ENCODE peak calls at places on chromosome 2, in five cellular contexts. One of them, this sample, is unnamed.

GRCh38 chr2:207317358-207317984 is 151.7 kb upstream of the KLF7 start:
- DNase-seq in IMR-90: peak; percentile 64
- DNase-seq in HepG2: no peak
- DNase-seq in GM12878: no peak
- DNase-seq in K562: no peak
- DNase-seq in this sample: no peak

GRCh38 chr2:187264612-187265011 is 183.4 kb downstream of the CALCRL start:
- DNase-seq in IMR-90: no peak
- DNase-seq in HepG2: no peak
- DNase-seq in GM12878: no peak
- DNase-seq in K562: no peak
- DNase-seq in this sample: no peak

GRCh38 chr2:207166349-207167128 is 791 bp upstream of the KLF7 start:
- DNase-seq in IMR-90: peak; percentile 81
- DNase-seq in HepG2: peak; percentile 32
- DNase-seq in GM12878: no peak
- DNase-seq in K562: peak; percentile 41
- DNase-seq in this sample: peak; percentile 88

GRCh38 chr2:124774781-124775180 is 749.7 kb downstream of the CNTNAP5 start:
- DNase-seq in IMR-90: no peak
- DNase-seq in HepG2: no peak
- DNase-seq in GM12878: no peak
- DNase-seq in K562: no peak
- DNase-seq in this sample: no peak

GRCh38 chr2:219369447-219369861 is 18.3 kb downstream of the DNPEP start:
- DNase-seq in IMR-90: peak; percentile 69
- DNase-seq in HepG2: no peak
- DNase-seq in GM12878: no peak
- DNase-seq in K562: no peak
- DNase-seq in this sample: no peak

GRCh38 chr2:232265329-232265728 is 113.2 kb upstream of the ALPP start:
- DNase-seq in IMR-90: no peak
- DNase-seq in HepG2: no peak
- DNase-seq in GM12878: no peak
- DNase-seq in K562: no peak
- DNase-seq in this sample: no peak

GRCh38 chr2:14978836-14979235 is 346.3 kb downstream of the LRATD1 start:
- DNase-seq in IMR-90: no peak
- DNase-seq in HepG2: no peak
- DNase-seq in GM12878: no peak
- DNase-seq in K562: no peak
- DNase-seq in this sample: no peak

GRCh38 chr2:96856776-96857673 is 791 bp downstream of the ANKRD39 start:
- DNase-seq in IMR-90: no peak
- DNase-seq in HepG2: peak; percentile 47
- DNase-seq in GM12878: no peak
- DNase-seq in K562: no peak
- DNase-seq in this sample: no peak

GRCh38 chr2:239833728-239834109 is 191.4 kb downstream of the NDUFA10 start:
- DNase-seq in IMR-90: no peak
- DNase-seq in HepG2: no peak
- DNase-seq in GM12878: no peak
- DNase-seq in K562: no peak
- DNase-seq in this sample: peak; percentile 1

GRCh38 chr2:26495705-26496271 is 17.9 kb upstream of the OTOF start:
- DNase-seq in IMR-90: no peak
- DNase-seq in HepG2: peak; percentile 30
- DNase-seq in GM12878: no peak
- DNase-seq in K562: no peak
- DNase-seq in this sample: no peak

GRCh38 chr2:28951910-28952805 is 28.9 kb upstream of the TOGARAM2 start:
- DNase-seq in IMR-90: peak; percentile 18
- DNase-seq in HepG2: peak; percentile 85
- DNase-seq in GM12878: no peak
- DNase-seq in K562: no peak
- DNase-seq in this sample: no peak

DNA sequence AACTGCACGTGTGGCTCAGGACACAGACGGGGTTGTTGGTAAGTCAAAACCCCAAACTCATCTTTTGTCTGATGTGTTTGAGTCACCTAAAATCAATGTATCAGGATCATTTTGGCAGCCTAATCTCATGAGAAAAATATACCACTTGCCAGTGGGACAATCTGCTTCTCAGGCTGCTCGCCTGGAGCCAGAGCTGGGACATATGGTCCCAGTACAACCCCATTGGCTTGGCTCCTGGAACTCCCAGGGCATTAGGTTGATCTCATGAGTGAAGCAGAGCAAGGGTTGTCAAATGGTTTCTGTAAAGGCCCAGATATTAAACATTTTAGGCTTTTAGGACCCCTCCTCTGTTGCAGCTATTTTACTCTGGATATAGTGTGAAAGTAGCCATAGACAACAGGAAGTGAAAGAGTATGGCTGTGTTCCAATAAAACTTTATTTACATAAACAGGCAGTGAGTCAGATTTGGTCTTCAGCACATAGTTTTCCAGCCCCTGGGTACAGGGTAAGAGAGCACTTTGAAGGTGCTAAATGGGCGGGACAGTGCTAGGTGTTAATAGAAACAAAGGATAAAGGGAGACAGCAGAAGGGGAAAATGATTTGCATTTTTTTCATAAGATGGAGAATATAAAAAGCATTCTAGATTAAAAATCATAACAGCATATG is 290.8 kb downstream of the KCNS3 start:
- DNase-seq in IMR-90: no peak
- DNase-seq in HepG2: no peak
- DNase-seq in GM12878: no peak
- DNase-seq in K562: no peak
- DNase-seq in this sample: no peak
- TF ChIP-seq MXI1 in IMR-90: no peak
- TF ChIP-seq MXI1 in HepG2: no peak
- TF ChIP-seq MXI1 in GM12878: no peak
- TF ChIP-seq MXI1 in K562: no peak
- TF ChIP-seq MXI1 in this sample: no peak

GRCh38 chr2:223532712-223533111 is 69.4 kb downstream of the SCG2 start:
- DNase-seq in IMR-90: no peak
- DNase-seq in HepG2: no peak
- DNase-seq in GM12878: no peak
- DNase-seq in K562: no peak
- DNase-seq in this sample: no peak

GRCh38 chr2:223536546-223536945 is 65.6 kb downstream of the SCG2 start:
- DNase-seq in IMR-90: no peak
- DNase-seq in HepG2: no peak
- DNase-seq in GM12878: no peak
- DNase-seq in K562: no peak
- DNase-seq in this sample: no peak

GRCh38 chr2:223537100-223537499 is 65.1 kb downstream of the SCG2 start:
- DNase-seq in IMR-90: no peak
- DNase-seq in HepG2: no peak
- DNase-seq in GM12878: no peak
- DNase-seq in K562: no peak
- DNase-seq in this sample: no peak

GRCh38 chr2:223538920-223539440 is 63.2 kb downstream of the SCG2 start:
- DNase-seq in IMR-90: no peak
- DNase-seq in HepG2: no peak
- DNase-seq in GM12878: no peak
- DNase-seq in K562: no peak
- DNase-seq in this sample: peak; percentile 27

GRCh38 chr2:223537669-223538601 is 64.2 kb downstream of the SCG2 start:
- DNase-seq in IMR-90: peak; percentile 43
- DNase-seq in HepG2: peak; percentile 42
- DNase-seq in GM12878: no peak
- DNase-seq in K562: no peak
- DNase-seq in this sample: no peak
- TF ChIP-seq MXI1 in IMR-90: no peak
- TF ChIP-seq MXI1 in HepG2: no peak
- TF ChIP-seq MXI1 in GM12878: no peak
- TF ChIP-seq MXI1 in K562: no peak
- TF ChIP-seq MXI1 in this sample: no peak

GRCh38 chr2:133362061-133362476 is 206.2 kb downstream of the NCKAP5 start:
- DNase-seq in IMR-90: peak; percentile 85
- DNase-seq in HepG2: no peak
- DNase-seq in GM12878: no peak
- DNase-seq in K562: no peak
- DNase-seq in this sample: no peak
- TF ChIP-seq MXI1 in IMR-90: no peak
- TF ChIP-seq MXI1 in HepG2: no peak
- TF ChIP-seq MXI1 in GM12878: no peak
- TF ChIP-seq MXI1 in K562: no peak
- TF ChIP-seq MXI1 in this sample: no peak

DNA sequence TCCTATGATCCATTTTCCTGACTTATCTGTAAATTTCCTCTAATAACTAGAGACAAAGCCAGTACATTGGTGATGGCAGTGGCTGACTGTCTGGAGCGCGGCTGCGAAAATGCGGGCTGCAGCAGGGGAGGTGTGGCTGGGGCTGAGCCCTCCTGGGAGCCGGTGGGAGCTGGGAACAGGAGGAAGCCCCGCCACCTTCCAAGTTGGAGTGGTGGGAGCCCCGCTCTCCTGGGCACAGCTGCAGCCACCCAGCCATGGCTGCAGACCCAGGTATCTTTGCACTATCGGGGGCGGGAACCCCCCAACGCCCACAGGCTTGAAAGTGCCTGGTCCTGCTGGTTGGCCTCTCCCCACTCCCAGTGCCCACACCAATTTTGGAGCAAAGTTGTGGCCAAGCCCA is 633.0 kb upstream of the TMEFF2 start:
- DNase-seq in IMR-90: no peak
- DNase-seq in HepG2: no peak
- DNase-seq in GM12878: no peak
- DNase-seq in K562: no peak
- DNase-seq in this sample: no peak
- TF ChIP-seq MXI1 in IMR-90: no peak
- TF ChIP-seq MXI1 in HepG2: no peak
- TF ChIP-seq MXI1 in GM12878: no peak
- TF ChIP-seq MXI1 in K562: no peak
- TF ChIP-seq MXI1 in this sample: no peak

GRCh38 chr2:50719837-50720694 is 311.9 kb downstream of the NRXN1 start:
- DNase-seq in IMR-90: no peak
- DNase-seq in HepG2: no peak
- DNase-seq in GM12878: no peak
- DNase-seq in K562: no peak
- DNase-seq in this sample: no peak

GRCh38 chr2:50723549-50723948 is 308.4 kb downstream of the NRXN1 start:
- DNase-seq in IMR-90: no peak
- DNase-seq in HepG2: no peak
- DNase-seq in GM12878: no peak
- DNase-seq in K562: no peak
- DNase-seq in this sample: no peak

GRCh38 chr2:50722828-50723227 is 309.1 kb downstream of the NRXN1 start:
- DNase-seq in IMR-90: no peak
- DNase-seq in HepG2: no peak
- DNase-seq in GM12878: no peak
- DNase-seq in K562: no peak
- DNase-seq in this sample: no peak

GRCh38 chr2:50724837-50725236 is 307.1 kb downstream of the NRXN1 start:
- DNase-seq in IMR-90: no peak
- DNase-seq in HepG2: no peak
- DNase-seq in GM12878: no peak
- DNase-seq in K562: no peak
- DNase-seq in this sample: no peak

GRCh38 chr2:50720695-50721314 is 311.1 kb downstream of the NRXN1 start:
- DNase-seq in IMR-90: peak; percentile 4
- DNase-seq in HepG2: no peak
- DNase-seq in GM12878: no peak
- DNase-seq in K562: no peak
- DNase-seq in this sample: no peak
- TF ChIP-seq MXI1 in IMR-90: no peak
- TF ChIP-seq MXI1 in HepG2: no peak
- TF ChIP-seq MXI1 in GM12878: no peak
- TF ChIP-seq MXI1 in K562: no peak
- TF ChIP-seq MXI1 in this sample: no peak

DNA sequence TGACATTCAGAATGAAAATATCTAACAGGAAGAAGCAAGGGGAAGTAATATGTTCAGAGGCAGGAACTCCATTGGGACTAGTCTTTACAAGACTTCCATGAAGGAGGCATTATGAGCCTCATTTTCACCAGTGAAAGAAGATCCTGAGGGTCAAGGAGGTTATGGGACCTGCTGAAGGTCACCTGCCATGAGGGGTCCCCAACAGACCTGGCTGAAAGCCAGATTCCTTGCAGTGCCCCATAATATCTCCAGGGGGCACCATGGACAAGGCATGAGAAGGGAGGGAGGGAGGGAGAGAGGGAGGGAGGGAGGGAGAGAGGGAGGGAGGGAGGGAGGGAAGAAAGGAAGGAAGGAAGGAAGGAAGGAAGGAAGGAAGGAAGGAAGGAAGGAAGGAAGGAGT is 27.9 kb downstream of the XDH start:
- DNase-seq in IMR-90: no peak
- DNase-seq in HepG2: peak; percentile 11
- DNase-seq in GM12878: no peak
- DNase-seq in K562: peak; percentile 62
- DNase-seq in this sample: peak; percentile 55
- TF ChIP-seq MXI1 in IMR-90: no peak
- TF ChIP-seq MXI1 in HepG2: no peak
- TF ChIP-seq MXI1 in GM12878: no peak
- TF ChIP-seq MXI1 in K562: no peak
- TF ChIP-seq MXI1 in this sample: no peak

GRCh38 chr2:84969511-84970265 is 1.3 kb upstream of the KCMF1 start:
- DNase-seq in IMR-90: peak; percentile 31
- DNase-seq in HepG2: no peak
- DNase-seq in GM12878: no peak
- DNase-seq in K562: no peak
- DNase-seq in this sample: peak; percentile 33

GRCh38 chr2:84970956-84971798 is at the start of gene KCMF1:
- DNase-seq in IMR-90: peak; percentile 74
- DNase-seq in HepG2: no peak
- DNase-seq in GM12878: no peak
- DNase-seq in K562: peak; percentile 90
- DNase-seq in this sample: peak; percentile 93

GRCh38 chr2:84971799-84972790 is 1.1 kb downstream of the KCMF1 start:
- DNase-seq in IMR-90: peak; percentile 42
- DNase-seq in HepG2: no peak
- DNase-seq in GM12878: no peak
- DNase-seq in K562: no peak
- DNase-seq in this sample: peak; percentile 80

GRCh38 chr2:84965827-84966226 is 5.1 kb upstream of the KCMF1 start:
- DNase-seq in IMR-90: no peak
- DNase-seq in HepG2: no peak
- DNase-seq in GM12878: no peak
- DNase-seq in K562: no peak
- DNase-seq in this sample: no peak

GRCh38 chr2:84970266-84970955 is 550 bp upstream of the KCMF1 start:
- DNase-seq in IMR-90: peak; percentile 36
- DNase-seq in HepG2: no peak
- DNase-seq in GM12878: no peak
- DNase-seq in K562: peak; percentile 81
- DNase-seq in this sample: peak; percentile 85
- TF ChIP-seq MXI1 in IMR-90: peak; percentile 45
- TF ChIP-seq MXI1 in HepG2: peak; percentile 34
- TF ChIP-seq MXI1 in GM12878: no peak
- TF ChIP-seq MXI1 in K562: no peak
- TF ChIP-seq MXI1 in this sample: no peak